ENCODE peak calls at places on chromosomes 5 and 9, in nine cellular contexts. M is GM13976, A is progenitor cell of endocrine pancreas, L is AG09319, U is fibroblast of lung, T is prostate gland, B is GM10248, N is cardiac muscle cell, S is heart right ventricle. E is an unnamed sample.

GRCh38 chr5:38780950-38781349 is 64.9 kb upstream of the OSMR start:
- DNase-seq in M (no peak), U (peak), T (peak), A (no peak), L (peak), S (peak), N (peak), B (no peak), E (no peak)

GRCh38 chr5:45385321-45386058 is 310.7 kb downstream of the HCN1 start:
- DNase-seq in M (no peak), N (peak), B (no peak), L (peak), S (no peak), A (no peak), U (peak), T (no peak), E (no peak)

GRCh38 chr5:116564322-116564721 is 10.3 kb downstream of the SEMA6A start:
- DNase-seq in T (no peak), M (no peak), L (no peak), A (no peak), N (no peak), U (no peak), B (no peak), S (no peak), E (no peak)

GRCh38 chr5:72508241-72509170 is 1.3 kb upstream of the ZNF366 start:
- DNase-seq in B (peak), M (peak), T (no peak), A (no peak), L (no peak), N (no peak), S (no peak), U (no peak), E (no peak)

GRCh38 chr5:145540375-145540774 is 294.8 kb downstream of the PRELID2 start:
- DNase-seq in S (no peak), U (no peak), T (no peak), N (no peak), L (no peak), M (no peak), A (no peak), B (no peak), E (no peak)

GRCh38 chr9:4035809-4036208 is 264.1 kb downstream of the GLIS3 start:
- DNase-seq in U (no peak), T (no peak), B (no peak), L (no peak), A (no peak), S (no peak), N (no peak), M (no peak), E (no peak)

GRCh38 chr9:107190031-107190935 is 92.8 kb upstream of the RAD23B start:
- DNase-seq in B (no peak), N (no peak), M (no peak), U (peak), A (no peak), T (no peak), L (no peak), S (no peak), E (no peak)

GRCh38 chr5:50441479-50441815 is 359 bp upstream of the EMB start:
- DNase-seq in U (no peak), B (no peak), T (no peak), M (no peak), L (no peak), A (no peak), N (no peak), S (no peak), E (no peak)

GRCh38 chr5:169251685-169252084 is 49.3 kb downstream of the SLIT3 start:
- DNase-seq in T (no peak), B (no peak), S (no peak), L (no peak), A (no peak), N (no peak), U (peak), M (no peak), E (no peak)

GRCh38 chr5:177393206-177393765 is 7.2 kb downstream of the PFN3 start:
- DNase-seq in A (no peak), B (no peak), N (no peak), L (no peak), U (no peak), M (no peak), T (no peak), S (no peak), E (no peak)

GRCh38 chr9:33446507-33447403 is 638 bp downstream of the AQP3 start:
- DNase-seq in S (no peak), A (no peak), T (peak), B (peak), U (peak), N (peak), M (peak), L (no peak), E (no peak)

GRCh38 chr9:35904966-35905781 is 828 bp upstream of the HRCT1 start:
- DNase-seq in B (no peak), S (no peak), L (no peak), N (no peak), A (no peak), M (no peak), U (peak), T (no peak), E (no peak)

GRCh38 chr5:10233505-10233904 is 16.2 kb downstream of the ATPSCKMT start:
- DNase-seq in B (no peak), A (peak), U (peak), L (peak), N (peak), T (peak), M (no peak), S (no peak), E (peak)

GRCh38 chr5:71461360-71461759 is 5.9 kb downstream of the BDP1 start:
- DNase-seq in A (no peak), N (no peak), S (no peak), T (no peak), B (no peak), L (no peak), U (no peak), M (no peak), E (no peak)

GRCh38 chr5:145776886-145777285 is 58.3 kb downstream of the PRELID2 start:
- DNase-seq in B (no peak), L (peak), U (peak), N (peak), S (no peak), T (no peak), M (no peak), A (no peak), E (no peak)

GRCh38 chr5:178467261-178468195 is 122.7 kb downstream of the COL23A1 start:
- DNase-seq in B (no peak), S (peak), M (no peak), L (peak), N (peak), T (no peak), U (no peak), A (no peak), E (no peak)

GRCh38 chr5:40033411-40033810 is 608.6 kb upstream of the DAB2 start:
- DNase-seq in B (peak), N (no peak), T (no peak), L (no peak), A (no peak), S (no peak), U (no peak), M (peak), E (no peak)

GRCh38 chr5:89117131-89117644 is 234.2 kb upstream of the MEF2C start:
- DNase-seq in L (no peak), B (peak), N (no peak), U (peak), S (no peak), T (no peak), A (no peak), M (peak), E (no peak)

GRCh38 chr5:108747111-108748009 is at the start of gene FER:
- DNase-seq in B (peak), N (peak), M (peak), S (no peak), U (peak), L (no peak), A (no peak), T (peak), E (peak)

GRCh38 chr5:126531543-126532120 is 63.4 kb downstream of the ALDH7A1 start:
- DNase-seq in N (peak), A (no peak), L (no peak), M (no peak), B (no peak), S (no peak), T (no peak), U (no peak), E (peak)

GRCh38 chr5:58322453-58322852 is 137.4 kb downstream of the PLK2 start:
- DNase-seq in S (no peak), M (no peak), B (no peak), U (peak), N (peak), L (peak), T (no peak), A (no peak), E (no peak)

GRCh38 chr9:2385746-2386145 is 235.8 kb upstream of the VLDLR start:
- DNase-seq in A (no peak), T (no peak), B (no peak), L (no peak), U (no peak), N (no peak), S (no peak), M (no peak), E (no peak)

GRCh38 chr5:169181785-169182184 is 119.2 kb downstream of the SLIT3 start:
- DNase-seq in T (no peak), B (no peak), U (peak), A (no peak), S (no peak), M (no peak), N (peak), L (no peak), E (no peak)

GRCh38 chr5:5546408-5546807 is 123.9 kb downstream of the ICE1 start:
- DNase-seq in S (no peak), T (no peak), A (no peak), U (no peak), N (no peak), M (no peak), L (no peak), B (no peak), E (no peak)

GRCh38 chr5:91038180-91038808 is 344.8 kb downstream of the ARRDC3 start:
- DNase-seq in S (no peak), U (no peak), A (no peak), L (no peak), N (no peak), M (no peak), T (no peak), B (no peak), E (no peak)

GRCh38 chr9:17057729-17058128 is 77.1 kb upstream of the CNTLN start:
- DNase-seq in U (no peak), M (no peak), N (no peak), S (no peak), A (no peak), B (no peak), T (no peak), L (no peak), E (no peak)

GRCh38 chr5:137752873-137753226 is 1.3 kb downstream of the HNRNPA0 start:
- DNase-seq in B (peak), S (peak), T (peak), A (no peak), L (no peak), U (no peak), M (no peak), N (peak), E (no peak)

GRCh38 chr9:31302620-31303418 is 1081.6 kb upstream of the ACO1 start:
- DNase-seq in S (no peak), N (no peak), A (no peak), B (no peak), T (no peak), U (no peak), M (no peak), L (no peak), E (no peak)

GRCh38 chr5:128407956-128408355 is 130.1 kb downstream of the FBN2 start:
- DNase-seq in N (no peak), A (no peak), B (no peak), U (no peak), S (no peak), M (no peak), T (no peak), L (no peak), E (no peak)

GRCh38 chr5:68839019-68839552 is 254.7 kb upstream of the SLC30A5 start:
- DNase-seq in B (no peak), M (no peak), U (no peak), N (peak), T (peak), A (no peak), L (peak), S (no peak), E (no peak)

GRCh38 chr9:37056521-37056920 is 22.5 kb upstream of the PAX5 start:
- DNase-seq in N (no peak), M (no peak), L (no peak), T (no peak), B (no peak), S (no peak), U (no peak), A (no peak), E (no peak)

GRCh38 chr5:132853323-132853722 is 12.9 kb downstream of the GDF9 start:
- DNase-seq in S (no peak), T (no peak), L (no peak), N (no peak), U (no peak), B (no peak), M (no peak), A (no peak), E (no peak)

GRCh38 chr5:108905818-108906217 is 158.1 kb downstream of the FER start:
- DNase-seq in N (peak), S (no peak), L (no peak), T (no peak), B (no peak), M (no peak), U (peak), A (no peak), E (no peak)

GRCh38 chr9:90870646-90871326 is 69.2 kb downstream of the SYK start:
- DNase-seq in N (peak), A (no peak), T (no peak), L (peak), U (peak), S (no peak), M (peak), B (peak), E (peak)

GRCh38 chr9:79012561-79012960 is 559.2 kb upstream of the TLE4 start:
- DNase-seq in B (no peak), T (no peak), N (peak), A (no peak), S (no peak), U (peak), L (no peak), M (no peak), E (no peak)

GRCh38 chr5:139488269-139488668 is 5.7 kb upstream of the STING1 start:
- DNase-seq in N (no peak), L (no peak), A (no peak), M (peak), B (peak), U (no peak), T (no peak), S (peak), E (no peak)

GRCh38 chr5:172453986-172454354 is 355 bp downstream of the SH3PXD2B start:
- DNase-seq in B (no peak), U (peak), L (no peak), S (peak), N (peak), M (no peak), T (no peak), A (peak), E (peak)

GRCh38 chr5:65778126-65778525 is 56.1 kb downstream of the NLN start:
- DNase-seq in T (no peak), N (no peak), A (no peak), U (peak), S (no peak), M (no peak), L (no peak), B (no peak), E (no peak)

GRCh38 chr9:116075191-116075590 is 78.4 kb upstream of the PAPPA start:
- DNase-seq in M (no peak), N (peak), B (no peak), S (no peak), T (no peak), U (peak), L (no peak), A (no peak), E (no peak)

GRCh38 chr9:92501671-92502393 is 19.5 kb upstream of the ASPN start:
- DNase-seq in S (no peak), N (peak), A (no peak), M (peak), L (peak), U (peak), T (no peak), B (peak), E (no peak)
- TF ChIP-seq CTCF in S (no peak), N (peak), A (peak), M (peak), L (peak), U (peak), T (peak), B (peak), E (peak)

GRCh38 chr5:53996008-53996407 is 314.4 kb downstream of the ARL15 start:
- DNase-seq in L (no peak), M (no peak), B (no peak), S (no peak), U (no peak), A (no peak), T (no peak), N (no peak), E (no peak)

GRCh38 chr5:53987091-53987490 is 323.3 kb downstream of the ARL15 start:
- DNase-seq in U (no peak), M (no peak), N (no peak), B (no peak), A (no peak), S (no peak), L (no peak), T (no peak), E (no peak)

GRCh38 chr5:53994148-53994547 is 316.2 kb downstream of the ARL15 start:
- DNase-seq in B (no peak), U (peak), N (peak), T (no peak), S (no peak), M (no peak), L (peak), A (no peak), E (no peak)

GRCh38 chr5:53991942-53992341 is 318.4 kb downstream of the ARL15 start:
- DNase-seq in A (no peak), U (no peak), S (no peak), M (no peak), B (no peak), T (no peak), L (no peak), N (peak), E (no peak)
- TF ChIP-seq CTCF in A (peak), U (peak), S (peak), M (no peak), B (no peak), T (peak), L (peak), N (peak), E (peak)

DNA sequence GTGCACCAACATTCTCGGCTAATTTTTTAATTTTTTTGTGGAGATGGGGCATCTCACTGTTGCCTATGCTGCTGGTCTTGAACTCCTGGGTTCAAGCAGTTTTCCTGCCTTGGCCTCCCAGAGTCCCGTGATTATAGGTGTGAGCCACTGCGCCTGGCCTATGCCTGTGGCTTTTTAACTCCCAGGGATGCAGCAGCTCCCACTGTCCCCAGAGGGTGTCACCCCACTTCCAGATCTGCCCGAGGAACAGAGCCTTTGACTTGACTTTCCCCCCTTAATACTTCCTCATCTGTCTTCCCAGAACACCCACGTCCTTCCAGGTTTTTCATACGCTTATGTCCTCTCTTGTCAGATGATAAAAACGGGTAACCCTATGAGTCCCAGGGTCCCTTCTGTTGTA is 7.6 kb upstream of the PRRC2B start:
- DNase-seq in U (no peak), S (no peak), N (no peak), B (no peak), L (no peak), T (no peak), A (no peak), M (no peak), E (no peak)
- TF ChIP-seq CTCF in U (peak), S (no peak), N (no peak), B (no peak), L (no peak), T (no peak), A (no peak), M (no peak), E (no peak)

GRCh38 chr9:125359011-125359410 is 97.4 kb downstream of the GAPVD1 start:
- DNase-seq in M (no peak), T (no peak), U (no peak), B (no peak), N (no peak), L (no peak), S (no peak), A (no peak), E (no peak)

GRCh38 chr9:125356032-125356431 is 94.4 kb downstream of the GAPVD1 start:
- DNase-seq in U (no peak), A (no peak), M (no peak), S (no peak), B (no peak), N (no peak), T (no peak), L (no peak), E (no peak)

GRCh38 chr9:125366676-125367075 is 105.0 kb downstream of the GAPVD1 start:
- DNase-seq in N (no peak), L (no peak), B (no peak), M (no peak), T (no peak), U (no peak), A (no peak), S (no peak), E (no peak)

GRCh38 chr9:125360621-125361020 is 99.0 kb downstream of the GAPVD1 start:
- DNase-seq in T (no peak), S (no peak), B (no peak), U (no peak), A (no peak), L (no peak), N (no peak), M (no peak), E (no peak)

GRCh38 chr9:125361837-125362531 is 100.4 kb downstream of the GAPVD1 start:
- DNase-seq in U (no peak), A (no peak), M (no peak), L (no peak), B (no peak), N (peak), T (no peak), S (no peak), E (no peak)
- TF ChIP-seq CTCF in U (peak), A (peak), M (no peak), L (peak), B (no peak), N (peak), T (no peak), S (no peak), E (peak)

GRCh38 chr9:134381671-134382505 is 55.6 kb downstream of the RXRA start:
- DNase-seq in M (peak), T (no peak), U (peak), N (peak), A (no peak), B (peak), L (no peak), S (peak), E (no peak)
- TF ChIP-seq CTCF in M (peak), T (no peak), U (no peak), N (no peak), A (peak), B (peak), L (no peak), S (no peak), E (peak)

DNA sequence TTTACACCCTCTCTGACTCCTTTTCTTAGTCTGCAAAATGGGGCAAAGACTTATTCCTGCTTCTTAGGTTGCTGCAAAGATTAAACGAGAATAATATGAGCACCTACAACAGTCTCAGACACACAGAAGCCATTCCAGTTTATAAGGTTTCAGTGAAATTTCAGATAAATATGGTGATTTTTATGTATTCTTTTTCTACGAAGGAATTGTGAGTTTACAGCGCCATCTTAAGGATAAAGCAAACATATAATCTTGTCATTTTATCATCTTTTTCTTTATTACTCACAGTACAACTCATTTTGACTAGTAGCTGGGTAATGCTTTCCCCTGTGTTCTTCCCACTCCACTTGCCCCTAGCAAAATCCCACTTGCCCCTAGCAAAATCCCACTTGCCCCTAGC is 29.2 kb upstream of the SMC5 start:
- DNase-seq in S (no peak), B (no peak), N (peak), M (no peak), U (no peak), T (no peak), L (no peak), A (no peak), E (no peak)
- TF ChIP-seq CTCF in S (no peak), B (no peak), N (peak), M (no peak), U (peak), T (peak), L (peak), A (peak), E (peak)

DNA sequence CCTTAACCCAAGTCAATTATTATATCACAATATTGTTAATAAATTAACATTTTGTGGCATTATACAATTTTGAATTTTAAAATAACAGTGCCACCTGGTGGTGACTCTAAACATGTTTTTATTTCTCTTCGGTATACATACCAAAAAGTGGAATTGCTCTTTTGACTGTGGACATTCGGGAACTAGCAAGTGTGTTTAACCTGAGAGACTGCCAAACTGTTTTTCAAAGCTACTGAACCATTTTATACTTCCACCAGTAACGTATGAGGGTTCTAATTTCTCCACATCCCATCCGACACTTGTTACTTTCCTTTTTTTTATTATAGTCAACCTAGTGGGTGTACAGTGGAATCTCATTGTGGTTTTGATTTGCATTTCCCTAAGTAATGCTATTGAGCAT is 18.3 kb upstream of the HSDL2 start:
- DNase-seq in B (peak), M (peak), N (peak), T (peak), U (peak), L (no peak), S (no peak), A (no peak), E (peak)
- TF ChIP-seq CTCF in B (peak), M (no peak), N (peak), T (peak), U (peak), L (peak), S (peak), A (peak), E (peak)

GRCh38 chr9:38334234-38334633 is 58.3 kb upstream of the ALDH1B1 start:
- DNase-seq in M (no peak), L (no peak), A (no peak), N (no peak), U (no peak), S (no peak), T (no peak), B (no peak), E (no peak)
- TF ChIP-seq CTCF in M (peak), L (peak), A (peak), N (peak), U (peak), S (no peak), T (no peak), B (peak), E (peak)

E was measured in neural crest cell.